ENCODE peak calls at places on chromosomes 5 and 9, in eight cellular contexts. Q is transverse colon, O is suprapubic skin, B is HepG2, S is sigmoid colon, R is stomach, G is GM12892, L is HCT116. X is an unnamed sample.

GRCh38 chr5:54659651-54660050 is 142.1 kb downstream of the SNX18 start:
- DNase-seq in Q (no peak), O (no peak), B (no peak), S (peak), R (no peak), G (no peak), L (no peak), X (peak)

GRCh38 chr5:133071983-133072531 is 20.2 kb downstream of the HSPA4 start:
- DNase-seq in Q (no peak), O (no peak), B (no peak), S (no peak), R (no peak), G (no peak), L (no peak), X (no peak)

GRCh38 chr9:34377402-34377741 is 674 bp upstream of the MYORG start:
- DNase-seq in Q (peak), O (no peak), B (no peak), S (no peak), R (no peak), G (no peak), L (no peak), X (peak)

GRCh38 chr9:116643691-116644090 is 43.4 kb upstream of the TRIM32 start:
- DNase-seq in Q (no peak), O (no peak), B (no peak), S (no peak), R (no peak), G (no peak), L (no peak), X (no peak)

GRCh38 chr9:76664120-76664519 is 100.1 kb upstream of the PCA3 start:
- DNase-seq in Q (no peak), O (no peak), B (no peak), S (no peak), R (no peak), G (no peak), L (no peak), X (no peak)

GRCh38 chr5:181203842-181204560 is 995 bp downstream of the TRIM7 start:
- DNase-seq in Q (no peak), O (peak), B (no peak), S (peak), R (no peak), G (no peak), L (no peak), X (no peak)

GRCh38 chr5:79850941-79851693 is 139.9 kb downstream of the MTX3 start:
- DNase-seq in Q (no peak), O (no peak), B (no peak), S (no peak), R (no peak), G (no peak), L (no peak), X (no peak)

GRCh38 chr5:113029614-113030013 is 53.0 kb downstream of the DCP2 start:
- DNase-seq in Q (no peak), O (no peak), B (no peak), S (no peak), R (no peak), G (no peak), L (no peak), X (no peak)

GRCh38 chr9:20854444-20854843 is 170.4 kb downstream of the FOCAD start:
- DNase-seq in Q (no peak), O (no peak), B (no peak), S (no peak), R (no peak), G (no peak), L (no peak), X (no peak)

GRCh38 chr9:38718148-38718547 is 1.8 kb downstream of the FAM240B start:
- DNase-seq in Q (no peak), O (no peak), B (no peak), S (no peak), R (no peak), G (no peak), L (no peak), X (no peak)

GRCh38 chr9:98538626-98539031 is 170.1 kb downstream of the GABBR2 start:
- DNase-seq in Q (no peak), O (no peak), B (no peak), S (no peak), R (no peak), G (no peak), L (no peak), X (peak)

GRCh38 chr9:124392855-124393460 is 22.3 kb downstream of the PSMB7 start:
- DNase-seq in Q (no peak), O (no peak), B (no peak), S (no peak), R (no peak), G (no peak), L (peak), X (no peak)

GRCh38 chr9:99106044-99106375 is 1.1 kb downstream of the TGFBR1 start:
- DNase-seq in Q (no peak), O (no peak), B (no peak), S (no peak), R (no peak), G (no peak), L (no peak), X (no peak)

GRCh38 chr5:139667001-139667729 is 19.0 kb downstream of the CXXC5 start:
- DNase-seq in Q (no peak), O (no peak), B (no peak), S (no peak), R (no peak), G (no peak), L (no peak), X (no peak)

GRCh38 chr5:139668924-139669680 is 21.0 kb downstream of the CXXC5 start:
- DNase-seq in Q (no peak), O (no peak), B (no peak), S (no peak), R (no peak), G (no peak), L (no peak), X (no peak)

GRCh38 chr5:139669681-139670368 is 21.7 kb downstream of the CXXC5 start:
- DNase-seq in Q (peak), O (no peak), B (peak), S (no peak), R (peak), G (peak), L (no peak), X (no peak)

GRCh38 chr5:139667730-139668063 is 19.5 kb downstream of the CXXC5 start:
- DNase-seq in Q (no peak), O (no peak), B (no peak), S (no peak), R (no peak), G (no peak), L (no peak), X (no peak)

DNA sequence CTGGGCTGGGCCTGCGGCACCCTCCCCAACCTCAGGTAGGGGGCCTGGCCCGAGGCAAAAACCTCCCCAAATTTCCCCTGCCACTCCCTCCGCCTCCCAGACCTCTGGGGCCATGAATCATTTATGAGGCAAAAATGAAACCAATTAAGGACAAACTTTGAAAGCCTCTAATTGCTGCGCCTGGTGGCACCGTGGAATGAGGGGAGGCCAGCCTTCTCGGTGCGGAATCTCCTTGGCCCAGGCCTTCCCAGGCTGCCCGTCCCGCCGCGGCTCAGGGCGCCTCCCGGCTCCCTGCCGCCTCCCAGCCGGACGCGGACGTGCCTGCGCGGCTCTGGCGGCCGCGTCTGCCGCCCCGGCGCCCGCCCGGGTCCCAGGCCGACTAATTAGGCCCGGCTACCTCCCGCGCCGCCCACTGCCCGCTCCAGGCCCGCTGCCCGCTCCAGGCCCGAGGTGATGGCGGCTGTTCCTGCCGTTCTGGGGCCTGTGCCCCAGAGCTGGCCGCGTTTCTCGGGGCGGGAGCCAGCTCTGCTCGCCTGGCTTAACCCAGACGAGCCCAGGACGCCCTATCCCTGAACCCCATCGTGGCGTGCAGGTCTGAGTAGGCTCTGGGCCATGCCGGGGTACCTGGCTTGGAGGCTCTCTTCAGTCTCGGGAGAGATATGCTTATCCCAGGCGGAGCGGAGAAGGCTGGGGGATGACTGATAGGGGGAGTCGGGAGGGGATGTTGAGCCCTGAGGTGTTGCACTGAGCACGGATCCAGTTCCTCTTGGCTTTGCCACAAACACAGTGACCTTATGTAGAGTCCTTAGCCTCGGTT is 20.1 kb downstream of the CXXC5 start:
- DNase-seq in Q (no peak), O (no peak), B (no peak), S (no peak), R (peak), G (peak), L (no peak), X (no peak)
- TF ChIP-seq POLR2A in Q (no peak), O (peak), B (no peak), S (no peak), R (no peak), G (peak), L (no peak), X (no peak)

GRCh38 chr5:125696762-125697161 is 726.4 kb upstream of the GRAMD2B start:
- DNase-seq in Q (no peak), O (no peak), B (peak), S (no peak), R (no peak), G (no peak), L (no peak), X (no peak)
- TF ChIP-seq POLR2AphosphoS5 in Q (no peak), O (no peak), B (no peak), S (no peak), R (no peak), G (no peak), L (no peak), X (no peak)

GRCh38 chr9:33162721-33163311 is 4.3 kb downstream of the B4GALT1 start:
- DNase-seq in Q (peak), O (peak), B (peak), S (peak), R (peak), G (no peak), L (no peak), X (peak)
- TF ChIP-seq POLR2A in Q (no peak), O (no peak), B (no peak), S (no peak), R (no peak), G (no peak), L (no peak), X (no peak)

DNA sequence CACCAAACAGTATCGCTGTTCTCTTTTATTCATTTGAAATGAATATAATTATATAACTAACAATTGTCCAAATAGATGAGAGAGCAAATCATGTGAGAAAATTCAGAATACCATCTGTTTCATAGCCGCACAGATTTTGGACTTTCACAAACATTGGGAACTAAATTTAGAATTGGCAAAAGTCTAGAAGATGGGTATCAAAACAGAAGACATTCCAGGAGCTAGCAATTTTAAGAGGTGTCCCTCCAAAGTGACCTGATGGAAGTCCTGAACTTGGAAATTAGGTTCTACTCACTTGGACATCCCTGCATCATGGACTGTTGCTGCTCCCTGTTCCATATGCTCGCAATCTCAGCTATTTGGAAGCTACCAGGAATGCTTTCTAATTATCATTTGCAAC is 56.9 kb upstream of the FSD1L start:
- DNase-seq in Q (no peak), O (no peak), B (no peak), S (no peak), R (no peak), G (no peak), L (no peak), X (no peak)
- TF ChIP-seq POLR2AphosphoS5 in Q (no peak), O (no peak), B (no peak), S (no peak), R (no peak), G (no peak), L (no peak), X (no peak)

GRCh38 chr5:89302102-89302891 is 419.3 kb upstream of the MEF2C start:
- DNase-seq in Q (no peak), O (no peak), B (no peak), S (no peak), R (no peak), G (no peak), L (no peak), X (no peak)
- TF ChIP-seq POLR2A in Q (no peak), O (no peak), B (no peak), S (no peak), R (no peak), G (peak), L (no peak), X (no peak)

DNA sequence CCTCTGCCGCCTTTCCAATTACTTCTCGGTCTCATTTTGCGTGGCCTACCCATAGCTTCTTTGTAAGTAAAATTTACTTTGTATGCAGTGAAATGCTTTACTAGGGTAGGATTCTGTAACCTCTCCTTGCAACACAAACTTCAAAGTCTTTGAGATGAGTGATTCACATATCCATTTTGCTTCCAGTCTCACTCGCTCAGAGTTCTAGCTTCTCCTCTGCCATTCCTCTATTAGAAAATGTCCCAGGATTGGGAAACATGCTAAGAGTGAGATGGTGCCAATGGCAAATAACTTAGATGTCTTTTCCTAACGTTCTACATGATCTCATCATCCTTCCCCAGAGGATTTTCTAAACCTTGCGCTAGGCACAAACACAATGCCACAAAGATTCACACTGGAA is 270.5 kb upstream of the SLC30A5 start:
- DNase-seq in Q (no peak), O (no peak), B (no peak), S (no peak), R (no peak), G (no peak), L (no peak), X (no peak)
- TF ChIP-seq POLR2AphosphoS5 in Q (no peak), O (no peak), B (no peak), S (no peak), R (no peak), G (no peak), L (no peak), X (no peak)

DNA sequence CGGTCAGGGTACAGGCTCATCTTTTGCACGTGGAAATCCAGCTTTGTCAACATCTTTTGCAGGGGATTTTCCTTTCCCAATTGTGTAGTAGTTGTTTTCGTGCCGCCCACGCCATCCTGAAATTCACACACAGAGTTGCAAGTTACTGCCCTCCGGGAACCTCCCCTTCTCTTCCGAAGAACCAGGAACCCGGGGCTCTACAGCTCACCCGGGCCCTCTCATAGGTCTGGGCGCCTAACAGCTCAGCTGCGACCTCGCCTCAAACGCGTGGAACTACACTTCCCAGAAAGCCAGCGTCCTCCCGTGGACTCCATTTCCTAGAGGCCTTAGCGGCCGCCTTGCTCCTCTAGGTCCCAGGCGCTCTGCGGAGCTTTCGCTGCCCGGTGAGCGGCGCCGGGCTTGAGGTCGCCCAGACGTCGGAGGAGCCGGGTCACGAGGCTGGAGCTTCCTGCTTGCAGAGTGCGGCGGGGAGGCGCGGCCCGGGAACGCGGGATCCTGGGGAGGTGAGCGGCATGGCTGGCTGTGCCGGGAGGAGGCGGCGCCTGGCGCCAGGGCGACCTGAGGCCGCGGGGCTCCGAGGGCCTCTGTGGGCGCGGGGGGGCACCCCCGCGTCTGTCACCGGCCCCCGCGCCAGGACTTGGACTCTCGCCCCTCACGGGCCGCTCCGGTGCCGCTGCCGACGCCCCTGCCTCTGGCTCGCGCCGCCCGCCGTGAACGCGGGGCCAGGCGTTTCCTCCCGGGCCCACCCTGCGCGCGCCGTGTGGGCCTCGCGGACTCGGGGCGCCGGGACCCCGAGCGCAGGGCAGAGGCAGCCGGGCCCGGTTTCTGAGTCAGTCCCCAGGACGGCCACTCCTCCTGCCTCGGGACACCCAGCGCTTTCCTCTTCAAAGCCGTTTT is at the start of gene ZNF354B:
- DNase-seq in Q (peak), O (peak), B (peak), S (peak), R (peak), G (peak), L (peak), X (peak)
- TF ChIP-seq POLR2A in Q (peak), O (no peak), B (peak), S (peak), R (no peak), G (peak), L (no peak), X (no peak)

X was measured in breast epithelium.